ENCODE peak calls at places on chromosomes 2 and 18, in ten cellular contexts. One of them, this sample, is unnamed. For H3K4me1, the result is how much of the 10 kb centered on the place peaks cover.

GRCh38 chr2:221571108-221571390 is 1.1 kb downstream of the EPHA4 start:
- DNase-seq in left lung: no peak
- DNase-seq in cardiac muscle cell: no peak
- DNase-seq in heart right ventricle: no peak
- DNase-seq in CD4-positive, alpha-beta memory T cell: peak
- DNase-seq in A549: no peak
- DNase-seq in pancreas: no peak
- DNase-seq in right lobe of liver: no peak
- DNase-seq in breast epithelium: no peak
- DNase-seq in uterus: no peak
- DNase-seq in this sample: no peak

GRCh38 chr2:43518182-43518581 is 77.7 kb downstream of the THADA start:
- DNase-seq in right lobe of liver: no peak
- DNase-seq in left lung: no peak
- DNase-seq in uterus: no peak
- DNase-seq in CD4-positive, alpha-beta memory T cell: no peak
- DNase-seq in A549: no peak
- DNase-seq in breast epithelium: no peak
- DNase-seq in cardiac muscle cell: no peak
- DNase-seq in pancreas: no peak
- DNase-seq in heart right ventricle: no peak
- DNase-seq in this sample: no peak

GRCh38 chr2:223251656-223252229 is 199.8 kb downstream of the KCNE4 start:
- DNase-seq in A549: no peak
- DNase-seq in cardiac muscle cell: no peak
- DNase-seq in left lung: no peak
- DNase-seq in CD4-positive, alpha-beta memory T cell: no peak
- DNase-seq in pancreas: no peak
- DNase-seq in uterus: peak
- DNase-seq in right lobe of liver: no peak
- DNase-seq in breast epithelium: no peak
- DNase-seq in heart right ventricle: no peak
- DNase-seq in this sample: no peak

GRCh38 chr2:129934044-129934822 is 45.2 kb upstream of the RAB6C start:
- DNase-seq in CD4-positive, alpha-beta memory T cell: no peak
- DNase-seq in A549: no peak
- DNase-seq in cardiac muscle cell: peak
- DNase-seq in pancreas: no peak
- DNase-seq in left lung: peak
- DNase-seq in heart right ventricle: no peak
- DNase-seq in uterus: no peak
- DNase-seq in breast epithelium: no peak
- DNase-seq in right lobe of liver: no peak
- DNase-seq in this sample: peak

GRCh38 chr2:69943841-69944604 is 17.4 kb downstream of the ASPRV1 start:
- DNase-seq in cardiac muscle cell: no peak
- DNase-seq in heart right ventricle: no peak
- DNase-seq in left lung: no peak
- DNase-seq in pancreas: no peak
- DNase-seq in breast epithelium: no peak
- DNase-seq in A549: no peak
- DNase-seq in CD4-positive, alpha-beta memory T cell: no peak
- DNase-seq in right lobe of liver: no peak
- DNase-seq in uterus: no peak
- DNase-seq in this sample: no peak

GRCh38 chr2:221761260-221761659 is 189.2 kb upstream of the EPHA4 start:
- DNase-seq in right lobe of liver: no peak
- DNase-seq in A549: no peak
- DNase-seq in heart right ventricle: no peak
- DNase-seq in pancreas: no peak
- DNase-seq in cardiac muscle cell: no peak
- DNase-seq in uterus: no peak
- DNase-seq in breast epithelium: no peak
- DNase-seq in left lung: no peak
- DNase-seq in CD4-positive, alpha-beta memory T cell: no peak
- DNase-seq in this sample: no peak

GRCh38 chr18:38690626-38691025 is 1125.0 kb upstream of the CELF4 start:
- DNase-seq in cardiac muscle cell: no peak
- DNase-seq in A549: no peak
- DNase-seq in heart right ventricle: no peak
- DNase-seq in breast epithelium: no peak
- DNase-seq in left lung: no peak
- DNase-seq in pancreas: no peak
- DNase-seq in uterus: no peak
- DNase-seq in right lobe of liver: no peak
- DNase-seq in CD4-positive, alpha-beta memory T cell: no peak
- DNase-seq in this sample: no peak

GRCh38 chr2:199458017-199458805 is 472 bp upstream of the SATB2 start:
- DNase-seq in pancreas: peak
- DNase-seq in breast epithelium: no peak
- DNase-seq in heart right ventricle: no peak
- DNase-seq in left lung: peak
- DNase-seq in uterus: no peak
- DNase-seq in CD4-positive, alpha-beta memory T cell: peak
- DNase-seq in A549: peak
- DNase-seq in cardiac muscle cell: peak
- DNase-seq in right lobe of liver: peak
- DNase-seq in this sample: peak

GRCh38 chr18:13530879-13531387 is 195.4 kb downstream of the FAM210A start:
- DNase-seq in heart right ventricle: peak
- DNase-seq in CD4-positive, alpha-beta memory T cell: no peak
- DNase-seq in left lung: no peak
- DNase-seq in breast epithelium: peak
- DNase-seq in pancreas: no peak
- DNase-seq in right lobe of liver: peak
- DNase-seq in A549: peak
- DNase-seq in uterus: no peak
- DNase-seq in cardiac muscle cell: peak
- DNase-seq in this sample: peak

GRCh38 chr2:201132518-201132917 is 16.6 kb downstream of the CFLAR start:
- DNase-seq in cardiac muscle cell: no peak
- DNase-seq in uterus: no peak
- DNase-seq in pancreas: no peak
- DNase-seq in left lung: no peak
- DNase-seq in right lobe of liver: no peak
- DNase-seq in heart right ventricle: no peak
- DNase-seq in CD4-positive, alpha-beta memory T cell: no peak
- DNase-seq in breast epithelium: no peak
- DNase-seq in A549: no peak
- DNase-seq in this sample: no peak

GRCh38 chr2:100679211-100679610 is 116.4 kb downstream of the PDCL3 start:
- DNase-seq in A549: no peak
- DNase-seq in cardiac muscle cell: no peak
- DNase-seq in uterus: no peak
- DNase-seq in heart right ventricle: no peak
- DNase-seq in CD4-positive, alpha-beta memory T cell: no peak
- DNase-seq in left lung: no peak
- DNase-seq in right lobe of liver: no peak
- DNase-seq in breast epithelium: no peak
- DNase-seq in pancreas: no peak
- DNase-seq in this sample: peak

GRCh38 chr2:169002151-169002738 is 28.9 kb downstream of the ABCB11 start:
- DNase-seq in breast epithelium: no peak
- DNase-seq in right lobe of liver: no peak
- DNase-seq in heart right ventricle: no peak
- DNase-seq in uterus: no peak
- DNase-seq in A549: no peak
- DNase-seq in left lung: no peak
- DNase-seq in pancreas: no peak
- DNase-seq in cardiac muscle cell: no peak
- DNase-seq in CD4-positive, alpha-beta memory T cell: no peak
- DNase-seq in this sample: no peak

GRCh38 chr2:201654611-201655384 is 11.5 kb upstream of the TMEM237 start:
- DNase-seq in breast epithelium: no peak
- DNase-seq in right lobe of liver: no peak
- DNase-seq in uterus: no peak
- DNase-seq in heart right ventricle: no peak
- DNase-seq in left lung: no peak
- DNase-seq in cardiac muscle cell: no peak
- DNase-seq in A549: no peak
- DNase-seq in CD4-positive, alpha-beta memory T cell: no peak
- DNase-seq in pancreas: no peak
- DNase-seq in this sample: no peak

GRCh38 chr2:66435963-66436362 is 1.0 kb downstream of the MEIS1 start:
- DNase-seq in CD4-positive, alpha-beta memory T cell: no peak
- DNase-seq in cardiac muscle cell: no peak
- DNase-seq in breast epithelium: no peak
- DNase-seq in left lung: no peak
- DNase-seq in A549: no peak
- DNase-seq in pancreas: no peak
- DNase-seq in heart right ventricle: no peak
- DNase-seq in right lobe of liver: no peak
- DNase-seq in uterus: no peak
- DNase-seq in this sample: no peak

GRCh38 chr2:116109471-116109870 is 1667.0 kb downstream of the DPP10 start:
- DNase-seq in cardiac muscle cell: no peak
- DNase-seq in pancreas: no peak
- DNase-seq in breast epithelium: no peak
- DNase-seq in left lung: no peak
- DNase-seq in A549: no peak
- DNase-seq in uterus: no peak
- DNase-seq in heart right ventricle: no peak
- DNase-seq in right lobe of liver: no peak
- DNase-seq in CD4-positive, alpha-beta memory T cell: no peak
- DNase-seq in this sample: no peak
- H3K4me1 ChIP-seq in cardiac muscle cell: under half
- H3K4me1 ChIP-seq in pancreas: under half
- H3K4me1 ChIP-seq in breast epithelium: under half
- H3K4me1 ChIP-seq in left lung: under half
- H3K4me1 ChIP-seq in A549: under half
- H3K4me1 ChIP-seq in uterus: under half
- H3K4me1 ChIP-seq in heart right ventricle: under half
- H3K4me1 ChIP-seq in right lobe of liver: under half
- H3K4me1 ChIP-seq in CD4-positive, alpha-beta memory T cell: under half
- H3K4me1 ChIP-seq in this sample: under half

GRCh38 chr2:208358758-208359631 is 47.6 kb upstream of the PTH2R start:
- DNase-seq in breast epithelium: no peak
- DNase-seq in heart right ventricle: no peak
- DNase-seq in pancreas: no peak
- DNase-seq in uterus: no peak
- DNase-seq in cardiac muscle cell: no peak
- DNase-seq in CD4-positive, alpha-beta memory T cell: no peak
- DNase-seq in A549: no peak
- DNase-seq in right lobe of liver: no peak
- DNase-seq in left lung: no peak
- DNase-seq in this sample: no peak
- H3K27ac ChIP-seq in breast epithelium: peak
- H3K27ac ChIP-seq in heart right ventricle: no peak
- H3K27ac ChIP-seq in pancreas: no peak
- H3K27ac ChIP-seq in uterus: peak
- H3K27ac ChIP-seq in cardiac muscle cell: no peak
- H3K27ac ChIP-seq in CD4-positive, alpha-beta memory T cell: no peak
- H3K27ac ChIP-seq in A549: no peak
- H3K27ac ChIP-seq in right lobe of liver: peak
- H3K27ac ChIP-seq in left lung: peak
- H3K27ac ChIP-seq in this sample: no peak

GRCh38 chr2:227615181-227615580 is 541 bp upstream of the SCYGR3 start:
- DNase-seq in left lung: no peak
- DNase-seq in heart right ventricle: no peak
- DNase-seq in breast epithelium: no peak
- DNase-seq in right lobe of liver: no peak
- DNase-seq in uterus: no peak
- DNase-seq in cardiac muscle cell: no peak
- DNase-seq in A549: no peak
- DNase-seq in pancreas: no peak
- DNase-seq in CD4-positive, alpha-beta memory T cell: no peak
- DNase-seq in this sample: no peak
- H3K4me3 ChIP-seq in left lung: no peak
- H3K4me3 ChIP-seq in heart right ventricle: no peak
- H3K4me3 ChIP-seq in breast epithelium: no peak
- H3K4me3 ChIP-seq in right lobe of liver: no peak
- H3K4me3 ChIP-seq in uterus: no peak
- H3K4me3 ChIP-seq in cardiac muscle cell: no peak
- H3K4me3 ChIP-seq in A549: no peak
- H3K4me3 ChIP-seq in pancreas: no peak
- H3K4me3 ChIP-seq in CD4-positive, alpha-beta memory T cell: no peak
- H3K4me3 ChIP-seq in this sample: no peak

DNA sequence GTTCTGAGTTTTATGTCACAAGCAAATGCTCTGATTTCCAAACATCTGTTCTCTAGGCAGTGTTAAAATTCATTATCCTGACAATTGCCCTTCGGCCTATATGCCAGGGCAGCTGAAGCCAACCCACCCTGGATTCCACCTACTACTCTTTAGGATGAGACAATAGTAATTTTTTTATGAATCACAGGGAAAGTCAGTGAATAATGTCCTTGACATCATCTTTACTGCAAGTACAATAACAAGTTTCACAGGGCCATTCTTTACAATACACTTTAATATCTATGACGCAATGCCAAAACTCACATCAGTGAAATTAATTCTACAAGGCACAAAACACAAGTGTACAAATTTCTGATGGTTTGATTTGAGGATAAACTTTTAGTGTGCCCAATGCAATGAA is 77.4 kb upstream of the CTLA4 start:
- DNase-seq in breast epithelium: no peak
- DNase-seq in left lung: no peak
- DNase-seq in uterus: no peak
- DNase-seq in A549: no peak
- DNase-seq in CD4-positive, alpha-beta memory T cell: no peak
- DNase-seq in heart right ventricle: no peak
- DNase-seq in cardiac muscle cell: no peak
- DNase-seq in pancreas: no peak
- DNase-seq in right lobe of liver: no peak
- DNase-seq in this sample: no peak
- H3K4me1 ChIP-seq in breast epithelium: under half
- H3K4me1 ChIP-seq in left lung: under half
- H3K4me1 ChIP-seq in uterus: under half
- H3K4me1 ChIP-seq in A549: under half
- H3K4me1 ChIP-seq in CD4-positive, alpha-beta memory T cell: under half
- H3K4me1 ChIP-seq in heart right ventricle: under half
- H3K4me1 ChIP-seq in cardiac muscle cell: under half
- H3K4me1 ChIP-seq in pancreas: under half
- H3K4me1 ChIP-seq in right lobe of liver: under half
- H3K4me1 ChIP-seq in this sample: under half